ENCODE peak calls at places on chromosomes 3 and 15, in seven cellular contexts. X is Right ventricle myocardium superior, T is T-helper 1 cell, R is body of pancreas, L is AG04450, N is DMS79 treated with DMSO at 0.1 percent for 48 hours, P is cardiac fibroblast. C is an unnamed sample.

GRCh38 chr3:14549256-14549931 is 9.3 kb upstream of the GRIP2 start:
- DNase-seq in T (no peak), L (no peak), N (no peak), R (no peak), P (peak), X (no peak), C (peak)

GRCh38 chr15:39672666-39673065 is 91.8 kb downstream of the THBS1 start:
- DNase-seq in L (no peak), P (no peak), N (no peak), X (no peak), T (no peak), R (no peak), C (no peak)

GRCh38 chr3:14148041-14148985 is 23.5 kb downstream of the TMEM43 start:
- DNase-seq in X (no peak), R (peak), L (no peak), P (no peak), N (peak), T (no peak), C (peak)

GRCh38 chr3:129014793-129015345 is 13.8 kb downstream of the EFCC1 start:
- DNase-seq in R (no peak), T (no peak), N (no peak), L (no peak), P (no peak), X (peak), C (no peak)

GRCh38 chr15:49895337-49896223 is 223.5 kb downstream of the ATP8B4 start:
- DNase-seq in R (no peak), N (no peak), L (no peak), T (no peak), P (peak), X (no peak), C (no peak)

GRCh38 chr3:111069974-111070751 is 1.5 kb upstream of the NECTIN3 start:
- DNase-seq in N (no peak), T (no peak), L (no peak), R (peak), P (peak), X (no peak), C (no peak)

GRCh38 chr3:186107148-186108105 is 1.5 kb downstream of the ETV5 start:
- DNase-seq in X (peak), N (peak), L (no peak), P (peak), R (peak), T (no peak), C (peak)

GRCh38 chr15:85646538-85647091 is 148.1 kb downstream of the KLHL25 start:
- DNase-seq in X (no peak), P (no peak), N (no peak), L (peak), T (peak), R (no peak), C (peak)

GRCh38 chr3:11529281-11529680 is 114.4 kb downstream of the VGLL4 start:
- DNase-seq in L (no peak), P (no peak), N (no peak), R (no peak), X (no peak), T (no peak), C (no peak)